ENCODE peak calls at places on chromosomes 7 and 10, in six cellular contexts. N, E, H, S, X and M are unnamed samples.

GRCh38 chr10:24097771-24098207 is 111.1 kb upstream of the KIAA1217 start:
- DNase-seq in E (no peak), N (no peak), H (no peak), S (no peak), X (no peak), M (no peak)

GRCh38 chr10:45063605-45064231 is 63.0 kb downstream of the ZNF22 start:
- DNase-seq in E (no peak), S (no peak), X (no peak), N (no peak), H (no peak), M (peak; percentile 38)

GRCh38 chr10:123687758-123688157 is 21.6 kb downstream of the GPR26 start:
- DNase-seq in H (no peak), S (no peak), E (peak; percentile 25), N (no peak), X (no peak), M (no peak)

GRCh38 chr10:25231751-25232150 is 57.0 kb downstream of the GPR158 start:
- DNase-seq in X (no peak), S (no peak), E (no peak), N (no peak), H (no peak), M (no peak)

GRCh38 chr7:111560773-111561658 is 1.3 kb downstream of the IMMP2L start:
- DNase-seq in S (no peak), X (no peak), N (no peak), E (peak; percentile 40), H (no peak), M (no peak)

GRCh38 chr10:23368816-23369640 is 24.4 kb upstream of the C10orf67 start:
- DNase-seq in S (no peak), N (no peak), E (no peak), X (no peak), H (peak; percentile 68), M (no peak)

GRCh38 chr7:77542895-77543294 is 5.8 kb downstream of the PTPN12 start:
- DNase-seq in H (no peak), S (no peak), X (no peak), N (no peak), E (no peak), M (no peak)

GRCh38 chr7:83305027-83305426 is 142.3 kb upstream of the PCLO start:
- DNase-seq in X (no peak), N (no peak), H (no peak), E (no peak), S (no peak), M (no peak)

GRCh38 chr10:119306964-119307363 is 99.6 kb downstream of the GRK5 start:
- DNase-seq in H (no peak), E (no peak), X (no peak), N (no peak), S (no peak), M (no peak)

GRCh38 chr10:34825433-34825832 is 10.3 kb upstream of the PARD3 start:
- DNase-seq in N (no peak), X (no peak), S (no peak), E (no peak), H (no peak), M (no peak)

GRCh38 chr7:106370542-106370941 is 85.8 kb upstream of the NAMPT start:
- DNase-seq in N (no peak), X (no peak), S (no peak), E (no peak), H (no peak), M (no peak)

GRCh38 chr10:6786579-6787031 is 206.5 kb upstream of the PRKCQ start:
- DNase-seq in S (no peak), E (no peak), H (no peak), N (no peak), X (peak; percentile 29), M (no peak)

GRCh38 chr7:28078036-28078901 is 102.3 kb downstream of the JAZF1 start:
- DNase-seq in X (no peak), S (peak; percentile 21), E (peak; percentile 31), H (no peak), N (peak; percentile 41), M (peak; percentile 64)

GRCh38 chr10:98340946-98341345 is 73.0 kb upstream of the LOXL4 start:
- DNase-seq in N (no peak), S (no peak), E (peak; percentile 23), H (no peak), X (no peak), M (no peak)

GRCh38 chr7:69076566-69076965 is 521.7 kb upstream of the AUTS2 start:
- DNase-seq in X (no peak), N (no peak), H (no peak), S (no peak), E (no peak), M (no peak)

GRCh38 chr7:69078997-69079769 is 519.1 kb upstream of the AUTS2 start:
- DNase-seq in H (no peak), E (no peak), X (no peak), N (no peak), S (no peak), M (no peak)
- H3K4me3 ChIP-seq in H (no peak overlapping the region), E (no peak overlapping the region), X (no peak overlapping the region), N (no peak overlapping the region), S (no peak overlapping the region), M (no peak overlapping the region)

DNA sequence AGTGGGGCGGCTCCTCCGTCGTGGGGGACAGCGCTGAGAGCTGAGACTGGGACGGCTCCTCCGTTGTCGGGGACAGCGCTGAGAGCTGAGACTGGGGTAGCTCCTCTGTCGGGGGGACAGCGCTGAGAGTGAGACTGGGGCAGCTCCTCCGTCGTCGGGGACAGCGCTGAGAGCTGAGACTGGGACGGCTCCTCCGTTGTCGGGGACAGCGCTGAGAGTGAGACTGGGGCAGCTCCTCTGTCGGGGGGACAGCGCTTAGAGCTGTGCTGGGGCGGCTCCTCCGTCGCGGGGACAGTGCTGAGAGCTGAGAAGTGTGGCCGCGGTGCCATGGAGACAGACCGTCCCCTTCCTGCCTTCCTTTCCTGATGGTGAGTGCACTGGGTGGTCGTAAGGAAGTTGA is 136.4 kb downstream of the DYNC2I1 start:
- DNase-seq in N (no peak), X (no peak), E (no peak), S (no peak), H (no peak), M (no peak)
- H3K27me3 ChIP-seq in N (peaks cover 88% of the 10 kb centered on the region), X (no peaks in the 10 kb centered on the region), E (peaks cover 37% of the 10 kb centered on the region), S (peaks cover 9% of the 10 kb centered on the region), H (no peaks in the 10 kb centered on the region), M (peaks cover 5% of the 10 kb centered on the region)

GRCh38 chr7:132825932-132826480 is 249.7 kb upstream of the PLXNA4 start:
- DNase-seq in S (no peak), N (no peak), X (no peak), H (no peak), E (no peak), M (no peak)
- H3K27ac ChIP-seq in S (no peak overlapping the region), N (no peak overlapping the region), X (no peak overlapping the region), H (no peak overlapping the region), E (no peak overlapping the region), M (no peak overlapping the region)

DNA sequence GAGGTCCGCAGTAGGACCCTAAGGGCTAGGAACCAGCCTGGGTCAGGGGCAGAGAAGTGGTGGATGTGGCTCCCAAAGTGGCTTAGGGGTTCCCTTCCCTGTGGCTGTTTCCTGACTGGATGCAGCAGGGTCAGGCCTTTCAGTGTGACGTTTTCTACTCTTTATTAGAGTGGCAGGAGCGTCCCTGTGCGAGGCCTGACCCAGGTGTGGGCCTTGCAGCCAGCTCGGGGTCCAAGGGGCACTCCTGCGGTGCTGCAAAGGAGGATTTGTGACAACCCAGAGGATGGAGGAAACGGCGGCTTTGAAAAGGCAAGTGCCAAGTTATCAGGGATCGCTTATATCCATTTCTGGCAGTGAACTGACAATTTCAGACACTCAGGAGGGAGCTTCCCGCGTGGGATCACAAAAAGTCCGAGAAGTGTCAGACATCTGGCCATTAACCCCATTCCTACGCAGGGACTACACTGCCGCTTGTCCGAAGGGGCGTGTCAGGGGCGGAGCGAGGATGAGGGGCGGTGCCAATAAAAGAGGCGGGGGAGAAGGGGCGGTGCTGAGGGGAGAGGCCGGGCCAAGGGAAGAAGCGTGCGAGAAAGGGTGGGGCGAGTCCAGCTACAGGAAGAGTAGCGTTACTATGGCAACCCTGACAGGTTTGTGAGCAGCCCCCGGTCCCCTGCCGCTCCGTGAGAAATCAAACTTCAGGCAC is 98.8 kb upstream of the ZNF722 start:
- DNase-seq in X (peak; percentile 93), N (no peak), S (peak; percentile 65), H (no peak), E (no peak), M (peak; percentile 72)
- H3K4me3 ChIP-seq in X (peak overlapping the region; percentile 44), N (peak overlapping the region; percentile 45), S (peak overlapping the region; percentile 72), H (no peak overlapping the region), E (no peak overlapping the region), M (peak overlapping the region; percentile 20)

GRCh38 chr7:157606140-157606539 is 269.3 kb downstream of the DNAJB6 start:
- DNase-seq in N (no peak), H (no peak), S (no peak), X (no peak), E (no peak), M (no peak)
- H3K27me3 ChIP-seq in N (peaks cover 6% of the 10 kb centered on the region), H (no peaks in the 10 kb centered on the region), S (no peaks in the 10 kb centered on the region), X (no peaks in the 10 kb centered on the region), E (no peaks in the 10 kb centered on the region), M (no peaks in the 10 kb centered on the region)

DNA sequence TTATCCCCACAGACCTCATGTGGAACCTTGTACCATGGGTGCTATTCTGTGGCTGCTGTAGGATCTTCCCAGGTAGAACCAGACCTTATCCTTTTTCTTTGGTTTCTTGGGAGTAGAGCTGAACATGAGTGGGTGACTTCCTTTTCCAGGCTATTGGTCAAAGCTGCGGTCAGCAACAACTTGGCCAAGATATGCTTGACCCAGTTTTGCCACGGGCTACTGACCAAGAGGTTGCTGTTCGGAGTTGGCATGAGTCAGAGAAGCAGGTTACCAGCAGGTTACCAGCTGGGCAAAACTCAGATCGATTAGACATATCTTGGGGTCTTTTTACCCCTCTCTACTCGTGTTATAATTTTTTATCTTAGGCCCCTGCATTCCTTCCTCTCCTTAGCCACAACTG is 36.7 kb upstream of the HDAC9 start:
- DNase-seq in H (no peak), N (no peak), X (no peak), E (no peak), S (no peak), M (no peak)
- H3K27ac ChIP-seq in H (no peak overlapping the region), N (no peak overlapping the region), X (no peak overlapping the region), E (no peak overlapping the region), S (no peak overlapping the region), M (no peak overlapping the region)

DNA sequence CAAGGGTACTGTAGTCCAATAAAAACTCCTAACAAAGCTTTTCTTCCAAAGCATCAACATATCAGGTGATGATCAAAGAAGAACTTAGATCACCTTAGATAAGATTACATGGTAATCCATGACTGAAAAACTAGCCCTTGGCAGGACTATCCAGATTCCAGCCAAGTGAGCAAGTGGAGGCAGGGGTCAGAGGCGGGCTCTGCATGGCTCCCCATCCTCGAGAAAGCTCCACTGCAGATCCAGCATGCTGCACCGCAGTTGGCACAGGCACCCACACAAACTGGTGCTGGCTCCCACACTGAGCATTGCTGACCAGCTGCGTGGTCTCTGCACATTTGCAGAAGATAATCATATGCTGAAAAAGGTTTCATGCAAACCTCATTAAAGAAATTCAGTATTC is 10.1 kb downstream of the PSAP start:
- DNase-seq in H (no peak), E (no peak), X (no peak), N (no peak), S (no peak), M (no peak)
- H3K4me3 ChIP-seq in H (no peak overlapping the region), E (no peak overlapping the region), X (no peak overlapping the region), N (no peak overlapping the region), S (no peak overlapping the region), M (no peak overlapping the region)

DNA sequence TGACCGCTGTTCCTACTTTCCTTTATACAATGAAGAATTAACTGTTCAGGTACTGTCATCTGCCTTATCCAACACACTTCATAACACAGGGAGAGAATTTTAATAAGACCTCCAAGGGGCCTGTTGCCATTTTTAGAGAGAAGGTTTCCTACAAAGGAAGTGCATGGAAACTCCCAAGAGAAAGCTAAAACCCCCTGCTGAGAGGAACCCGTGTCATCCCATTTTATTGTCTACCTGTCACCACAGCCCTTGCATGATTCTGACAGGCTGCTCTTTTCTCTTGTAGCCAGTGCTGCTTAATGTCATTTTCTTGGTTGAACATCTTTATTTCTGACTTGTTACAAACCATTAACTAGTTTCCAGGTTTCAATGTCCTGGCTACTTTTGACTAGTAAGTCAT is 98.4 kb downstream of the SNX10 start:
- DNase-seq in X (no peak), N (no peak), S (no peak), H (no peak), E (no peak), M (no peak)
- H3K27me3 ChIP-seq in X (no peaks in the 10 kb centered on the region), N (peaks cover 49% of the 10 kb centered on the region), S (peaks cover 44% of the 10 kb centered on the region), H (peaks cover 2% of the 10 kb centered on the region), E (peaks cover 7% of the 10 kb centered on the region), M (peaks cover 4% of the 10 kb centered on the region)